ENCODE peak calls at places on chromosomes 2 and 18, in five cellular contexts. A is myocyte, L is retina, O is activated gamma-delta T cell, U is Right ventricle myocardium superior. B is an unnamed sample.

GRCh38 chr18:36451454-36452251 is 154.1 kb downstream of the FHOD3 start:
- DNase-seq in L (no peak), A (no peak), O (no peak), U (no peak), B (no peak)

GRCh38 chr2:23628926-23629325 is 243.9 kb downstream of the KLHL29 start:
- DNase-seq in A (no peak), U (peak), L (peak), O (no peak), B (no peak)

GRCh38 chr2:39202639-39203369 is 41.0 kb downstream of the CDKL4 start:
- DNase-seq in L (no peak), U (no peak), A (peak), O (no peak), B (no peak)

GRCh38 chr2:67797801-67798535 is 264.8 kb downstream of the C1D start:
- DNase-seq in L (no peak), A (peak), U (no peak), O (no peak), B (peak)

GRCh38 chr18:32461704-32462272 is 8.9 kb downstream of the GAREM1 start:
- DNase-seq in O (no peak), A (no peak), L (no peak), U (no peak), B (no peak)

GRCh38 chr2:9168851-9169250 is 37.8 kb upstream of the ASAP2 start:
- DNase-seq in O (no peak), A (peak), L (no peak), U (no peak), B (no peak)

GRCh38 chr2:179861027-179861776 is at the start of gene ZNF385B:
- DNase-seq in U (peak), A (peak), O (no peak), L (peak), B (no peak)

GRCh38 chr2:237693281-237694039 is 66.1 kb downstream of the LRRFIP1 start:
- DNase-seq in O (no peak), U (no peak), L (no peak), A (no peak), B (no peak)

GRCh38 chr2:241808701-241809382 is at the start of gene NEU4:
- DNase-seq in U (peak), A (peak), L (peak), O (no peak), B (no peak)